ENCODE peak calls at places on chromosomes 4 and X, in seven cellular contexts. V, N, G, W, I, F and M are unnamed samples.

GRCh38 chr4:185833055-185833598 is 21.1 kb upstream of the SORBS2 start:
- DNase-seq in G (no peak), W (no peak), N (no peak), F (no peak), V (peak), I (no peak), M (no peak)

GRCh38 chrX:153917814-153918213 is 8.2 kb downstream of the ARHGAP4 start:
- DNase-seq in V (no peak), F (no peak), I (no peak), N (no peak), W (no peak), G (no peak), M (no peak)

GRCh38 chrX:74536142-74537010 is 78.0 kb downstream of the RLIM start:
- DNase-seq in N (peak), W (peak), I (peak), F (peak), V (peak), G (no peak), M (peak)

GRCh38 chr4:153573881-153574807 is 108.0 kb downstream of the TMEM131L start:
- DNase-seq in F (peak), I (peak), G (no peak), W (peak), N (peak), V (peak), M (no peak)

GRCh38 chr4:472881-473574 is 25.9 kb downstream of the ZNF721 start:
- DNase-seq in F (no peak), W (no peak), V (peak), I (no peak), N (no peak), G (no peak), M (no peak)

GRCh38 chr4:133802741-133803140 is 398.8 kb downstream of the PABPC4L start:
- DNase-seq in F (peak), N (no peak), I (no peak), G (no peak), V (peak), W (no peak), M (no peak)

GRCh38 chr4:10672379-10672778 is 12.2 kb downstream of the CLNK start:
- DNase-seq in G (no peak), V (no peak), N (no peak), W (no peak), I (no peak), F (no peak), M (no peak)

GRCh38 chrX:103687696-103688191 is 1.2 kb upstream of the MORF4L2 start:
- DNase-seq in F (peak), W (peak), N (peak), I (peak), G (peak), V (peak), M (peak)

GRCh38 chr4:66052426-66052825 is 382.1 kb upstream of the EPHA5 start:
- DNase-seq in I (no peak), V (no peak), F (no peak), G (no peak), N (no peak), W (no peak), M (no peak)

GRCh38 chr4:73446336-73446938 is 10.4 kb downstream of the AFP start:
- DNase-seq in N (no peak), V (peak), G (no peak), W (no peak), F (peak), I (peak), M (no peak)

GRCh38 chr4:53522334-53522733 is 69.0 kb downstream of the LNX1 start:
- DNase-seq in V (no peak), G (no peak), I (no peak), N (no peak), F (no peak), W (no peak), M (no peak)

GRCh38 chr4:4780634-4781287 is 78.7 kb upstream of the MSX1 start:
- DNase-seq in V (no peak), F (peak), N (peak), W (no peak), G (no peak), I (no peak), M (no peak)

GRCh38 chrX:150227873-150228272 is 135.2 kb upstream of the MAMLD1 start:
- DNase-seq in I (no peak), V (no peak), F (no peak), N (no peak), W (no peak), G (no peak), M (no peak)

GRCh38 chr4:118327554-118328241 is 25.1 kb downstream of the PRSS12 start:
- DNase-seq in V (no peak), F (no peak), W (no peak), I (no peak), G (no peak), N (no peak), M (no peak)

GRCh38 chr4:52714597-52715254 is 36.5 kb downstream of the ERVMER34-1 start:
- DNase-seq in V (peak), F (no peak), I (no peak), N (no peak), G (no peak), W (no peak), M (no peak)

GRCh38 chr4:9999956-10000551 is 21.2 kb downstream of the SLC2A9 start:
- DNase-seq in N (no peak), F (no peak), I (no peak), W (no peak), V (no peak), G (no peak), M (no peak)

GRCh38 chr4:38241541-38241940 is 281.3 kb downstream of the PTTG2 start:
- DNase-seq in V (no peak), I (no peak), W (no peak), F (no peak), N (no peak), G (no peak), M (no peak)

GRCh38 chrX:129496625-129497024 is 26.7 kb downstream of the SMARCA1 start:
- DNase-seq in F (peak), N (no peak), V (no peak), I (no peak), W (no peak), G (no peak), M (no peak)

GRCh38 chrX:17818729-17819128 is 42.4 kb downstream of the RAI2 start:
- DNase-seq in G (no peak), N (no peak), F (no peak), W (no peak), I (no peak), V (no peak), M (no peak)

GRCh38 chrX:9842541-9842940 is 56.3 kb downstream of the SHROOM2 start:
- DNase-seq in G (no peak), F (no peak), W (no peak), V (no peak), I (peak), N (no peak), M (no peak)

GRCh38 chr4:113893546-113893945 is 85.9 kb downstream of the ARSJ start:
- DNase-seq in F (no peak), N (no peak), G (no peak), W (no peak), I (no peak), V (peak), M (no peak)

GRCh38 chr4:36081185-36081584 is 163.1 kb downstream of the ARAP2 start:
- DNase-seq in N (no peak), W (no peak), V (no peak), I (no peak), F (no peak), G (no peak), M (no peak)

GRCh38 chrX:9566150-9566621 is 101.3 kb downstream of the TBL1X start:
- DNase-seq in W (peak), G (no peak), I (no peak), N (peak), V (peak), F (peak), M (no peak)

GRCh38 chr4:99091174-99091573 is 2.6 kb upstream of the ADH5 start:
- DNase-seq in V (no peak), N (no peak), F (no peak), G (no peak), W (no peak), I (no peak), M (no peak)

GRCh38 chr4:12852338-12853307 is 631.5 kb downstream of the RAB28 start:
- DNase-seq in W (no peak), I (no peak), F (peak), G (peak), N (no peak), V (peak), M (no peak)

GRCh38 chr4:183830438-183830985 is 74.6 kb upstream of the STOX2 start:
- DNase-seq in F (no peak), W (no peak), G (no peak), I (no peak), N (no peak), V (peak), M (no peak)

GRCh38 chr4:119536572-119537528 is 91.8 kb downstream of the PDE5A start:
- DNase-seq in W (no peak), N (no peak), V (peak), F (peak), I (no peak), G (no peak), M (no peak)

GRCh38 chr4:123121241-123121907 is 199.0 kb upstream of the NUDT6 start:
- DNase-seq in I (no peak), N (no peak), W (no peak), G (no peak), V (peak), F (peak), M (no peak)

GRCh38 chrX:47629419-47630210 is at the start of gene CFP:
- DNase-seq in W (no peak), G (no peak), I (no peak), N (no peak), F (no peak), V (no peak), M (no peak)

GRCh38 chr4:87465739-87466366 is 43.5 kb downstream of the NUDT9 start:
- DNase-seq in N (no peak), F (peak), V (peak), I (no peak), W (no peak), G (peak), M (no peak)

GRCh38 chr4:128305942-128306341 is 18.3 kb upstream of the PGRMC2 start:
- DNase-seq in I (no peak), F (no peak), G (no peak), V (no peak), W (no peak), N (no peak), M (no peak)

GRCh38 chr4:1207157-1207470 is 34.7 kb upstream of the SPON2 start:
- DNase-seq in V (no peak), I (peak), G (no peak), N (no peak), F (no peak), W (peak), M (no peak)

GRCh38 chr4:37400326-37400881 is 155.9 kb downstream of the NWD2 start:
- DNase-seq in V (no peak), G (no peak), N (no peak), I (no peak), F (no peak), W (no peak), M (no peak)

GRCh38 chr4:1401409-1402020 is 4.7 kb downstream of the NKX1-1 start:
- DNase-seq in N (peak), W (peak), G (no peak), F (no peak), I (no peak), V (no peak), M (no peak)

GRCh38 chrX:51598899-51599298 is 19.8 kb downstream of the CENPVL3 start:
- DNase-seq in N (no peak), F (no peak), I (no peak), G (no peak), V (no peak), W (no peak), M (no peak)

GRCh38 chr4:5300275-5300674 is 249.0 kb downstream of the STK32B start:
- DNase-seq in I (no peak), W (no peak), F (no peak), V (no peak), G (no peak), N (no peak), M (no peak)

GRCh38 chr4:16853653-16854052 is 44.8 kb downstream of the LDB2 start:
- DNase-seq in W (no peak), F (no peak), N (no peak), G (no peak), I (no peak), V (no peak), M (no peak)

GRCh38 chr4:4420421-4420820 is 33.5 kb downstream of the NSG1 start:
- DNase-seq in G (no peak), V (no peak), N (peak), F (no peak), W (no peak), I (no peak), M (no peak)

GRCh38 chrX:136106920-136107534 is 40.3 kb upstream of the FHL1 start:
- DNase-seq in G (no peak), I (no peak), F (no peak), W (no peak), N (no peak), V (no peak), M (no peak)

GRCh38 chr4:18397681-18398080 is 376.1 kb upstream of the LCORL start:
- DNase-seq in G (no peak), V (no peak), I (no peak), W (no peak), N (no peak), F (no peak), M (no peak)